ENCODE peak calls at places on chromosomes 2 and 18, in four cellular contexts. One of them, this sample, is unnamed.

GRCh38 chr2:43879261-43879660 is 40.5 kb downstream of the ABCG8 start:
- DNase-seq in GM12865: no peak
- DNase-seq in WERI-Rb-1: no peak
- DNase-seq in A172: peak; percentile 32
- DNase-seq in this sample: no peak

GRCh38 chr2:26911911-26912861 is 58.3 kb upstream of the MAPRE3 start:
- DNase-seq in GM12865: no peak
- DNase-seq in WERI-Rb-1: no peak
- DNase-seq in A172: no peak
- DNase-seq in this sample: peak; percentile 40

GRCh38 chr2:172702451-172702850 is 33.2 kb upstream of the RAPGEF4 start:
- DNase-seq in GM12865: no peak
- DNase-seq in WERI-Rb-1: no peak
- DNase-seq in A172: no peak
- DNase-seq in this sample: no peak

GRCh38 chr2:144147356-144147755 is 372.6 kb downstream of the ZEB2 start:
- DNase-seq in GM12865: no peak
- DNase-seq in WERI-Rb-1: no peak
- DNase-seq in A172: no peak
- DNase-seq in this sample: no peak

GRCh38 chr2:169178804-169179390 is 109.5 kb downstream of the DHRS9 start:
- DNase-seq in GM12865: no peak
- DNase-seq in WERI-Rb-1: no peak
- DNase-seq in A172: no peak
- DNase-seq in this sample: no peak

GRCh38 chr2:33532146-33532545 is 55.7 kb downstream of the RASGRP3 start:
- DNase-seq in GM12865: no peak
- DNase-seq in WERI-Rb-1: no peak
- DNase-seq in A172: no peak
- DNase-seq in this sample: no peak

GRCh38 chr2:40690036-40690435 is 238.1 kb upstream of the SLC8A1 start:
- DNase-seq in GM12865: no peak
- DNase-seq in WERI-Rb-1: no peak
- DNase-seq in A172: no peak
- DNase-seq in this sample: no peak

GRCh38 chr18:44521673-44522032 is 159.0 kb upstream of the SETBP1 start:
- DNase-seq in GM12865: no peak
- DNase-seq in WERI-Rb-1: no peak
- DNase-seq in A172: no peak
- DNase-seq in this sample: no peak

GRCh38 chr18:36534154-36534688 is 236.7 kb downstream of the FHOD3 start:
- DNase-seq in GM12865: peak; percentile 76
- DNase-seq in WERI-Rb-1: no peak
- DNase-seq in A172: no peak
- DNase-seq in this sample: no peak

GRCh38 chr2:3602553-3603339 is 7.8 kb downstream of the COLEC11 start:
- DNase-seq in GM12865: no peak
- DNase-seq in WERI-Rb-1: no peak
- DNase-seq in A172: no peak
- DNase-seq in this sample: no peak